ENCODE peak calls at places on chromosome 22, in ten cellular contexts. Y is H1; I is CD8-positive, alpha-beta T cell; K is cardiac muscle cell; Z is left lung; S is ovary; L is dorsolateral prefrontal cortex; J is CD4-positive, alpha-beta T cell; X is DND-41; P is RWPE1. N is an unnamed sample.
A peak's percentile ranks its signal among the peaks of the same experiment; 100 is the strongest.

GRCh38 chr22:46879083-46879482 is 116.6 kb downstream of the TBC1D22A start:
- DNase-seq in Y (no peak), I (no peak), K (peak; percentile 28), Z (no peak), S (no peak), L (no peak), J (no peak), X (no peak), P (no peak), N (no peak)

GRCh38 chr22:27719535-27720227 is 81.9 kb downstream of the MN1 start:
- DNase-seq in Y (no peak), I (no peak), K (no peak), Z (no peak), S (no peak), L (peak; percentile 56), J (no peak), X (no peak), P (peak; percentile 85), N (no peak)

GRCh38 chr22:40920526-40920925 is 30.7 kb upstream of the RBX1 start:
- DNase-seq in Y (no peak), I (no peak), K (no peak), Z (no peak), S (no peak), L (no peak), J (no peak), X (no peak), P (no peak), N (no peak)

GRCh38 chr22:35522571-35523149 is 18.0 kb upstream of the RASD2 start:
- DNase-seq in Y (no peak), I (no peak), K (no peak), Z (no peak), S (no peak), L (no peak), J (no peak), X (no peak), P (no peak), N (no peak)

GRCh38 chr22:29268511-29269229 is 602 bp downstream of the EWSR1 start:
- DNase-seq in Y (no peak), I (peak; percentile 9), K (peak; percentile 86), Z (peak; percentile 56), S (peak; percentile 73), L (peak; percentile 68), J (peak; percentile 20), X (no peak), P (peak; percentile 32), N (peak; percentile 23)

GRCh38 chr22:26461188-26461810 is 22.3 kb downstream of the HPS4 start:
- DNase-seq in Y (peak; percentile 90), I (peak; percentile 16), K (peak; percentile 45), Z (no peak), S (no peak), L (peak; percentile 65), J (no peak), X (peak; percentile 25), P (peak; percentile 47), N (no peak)

GRCh38 chr22:38218661-38219331 is 17.0 kb downstream of the MAFF start:
- DNase-seq in Y (peak; percentile 84), I (no peak), K (peak; percentile 95), Z (peak; percentile 87), S (peak; percentile 85), L (no peak), J (no peak), X (no peak), P (peak; percentile 71), N (peak; percentile 91)

GRCh38 chr22:26972281-26972680 is 314.9 kb downstream of the MIAT start:
- DNase-seq in Y (no peak), I (no peak), K (no peak), Z (no peak), S (no peak), L (no peak), J (no peak), X (no peak), P (no peak), N (no peak)

GRCh38 chr22:28952857-28953256 is 69.5 kb downstream of the ZNRF3 start:
- DNase-seq in Y (no peak), I (no peak), K (no peak), Z (peak; percentile 51), S (no peak), L (no peak), J (no peak), X (no peak), P (no peak), N (peak; percentile 37)

GRCh38 chr22:36258750-36259619 is 6.1 kb downstream of the APOL1 start:
- DNase-seq in Y (peak; percentile 56), I (no peak), K (peak; percentile 82), Z (no peak), S (peak; percentile 62), L (no peak), J (no peak), X (peak; percentile 46), P (no peak), N (no peak)

DNA sequence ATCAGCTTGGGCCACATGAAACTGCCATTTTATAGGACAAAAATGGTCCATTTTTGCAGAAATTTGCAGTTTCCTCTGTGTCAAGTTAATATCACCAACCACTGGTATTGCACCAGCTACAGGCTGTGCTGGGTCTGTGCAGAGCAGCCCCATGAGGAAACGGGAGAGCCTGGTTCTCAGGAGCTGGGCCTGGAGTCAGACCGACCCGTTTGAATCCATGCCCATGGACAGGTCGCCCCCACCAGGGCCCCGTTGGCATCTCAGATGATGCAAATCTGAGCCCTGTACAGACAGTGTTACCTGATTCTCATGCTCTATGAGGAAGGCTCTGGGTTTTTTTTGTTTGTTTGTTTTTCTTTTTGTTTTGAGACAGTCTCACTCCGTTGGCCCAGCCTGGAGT is 9.8 kb upstream of the SEC14L6 start:
- DNase-seq in Y (no peak), I (no peak), K (no peak), Z (no peak), S (no peak), L (no peak), J (no peak), X (no peak), P (no peak), N (no peak)
- TF ChIP-seq CTCF in Y (peak; percentile 34), I (no peak), K (no peak), Z (no peak), S (no peak), L (no peak), J (no peak), X (peak; percentile 29), P (no peak), N (no peak)

DNA sequence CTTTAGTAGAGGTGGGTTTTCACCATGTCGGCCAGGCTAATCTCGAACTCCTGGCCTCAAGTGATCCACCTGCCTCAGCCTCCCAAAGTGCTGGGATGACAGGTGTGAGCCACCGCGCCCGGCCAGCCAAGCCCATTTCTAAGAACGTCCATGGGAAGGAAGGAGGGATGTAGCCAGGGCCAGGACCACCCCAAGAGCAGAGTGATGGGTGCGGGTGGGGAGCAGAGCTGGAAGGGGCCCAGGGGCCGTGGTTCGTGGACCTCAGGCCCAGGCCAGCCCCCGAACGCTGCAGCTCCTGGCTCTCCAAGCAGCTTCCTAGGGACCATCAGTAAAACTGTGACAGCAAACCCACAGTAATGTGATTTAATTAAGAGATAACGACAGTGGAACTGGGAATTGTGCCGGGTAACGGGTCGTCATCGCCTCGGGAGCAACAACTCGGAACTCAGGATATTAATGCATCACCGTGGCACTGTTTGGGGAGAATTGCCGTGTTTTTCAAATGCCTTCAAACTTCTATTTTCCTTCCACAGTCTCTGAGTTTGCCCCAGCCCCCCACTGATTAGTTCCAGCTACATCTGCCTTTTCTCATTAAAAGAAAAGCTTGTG is 74.3 kb downstream of the BRD1 start:
- DNase-seq in Y (no peak), I (no peak), K (no peak), Z (no peak), S (no peak), L (peak; percentile 17), J (no peak), X (no peak), P (no peak), N (no peak)
- H3K27ac ChIP-seq in Y (no peak overlapping the region), I (no peak overlapping the region), K (no peak overlapping the region), Z (no peak overlapping the region), S (no peak overlapping the region), L (no peak overlapping the region), J (no peak overlapping the region), X (no peak overlapping the region), P (no peak overlapping the region), N (no peak overlapping the region)

GRCh38 chr22:49590851-49591445 is 236.7 kb downstream of the BRD1 start:
- DNase-seq in Y (peak; percentile 33), I (no peak), K (no peak), Z (no peak), S (no peak), L (no peak), J (no peak), X (no peak), P (no peak), N (no peak)
- TF ChIP-seq CTCF in Y (no peak), I (no peak), K (no peak), Z (no peak), S (no peak), L (no peak), J (no peak), X (no peak), P (no peak), N (no peak)

GRCh38 chr22:22042599-22043295 is 60.2 kb upstream of the TOP3B start:
- DNase-seq in Y (no peak), I (no peak), K (no peak), Z (no peak), S (no peak), L (no peak), J (no peak), X (no peak), P (no peak), N (no peak)

GRCh38 chr22:22044153-22044552 is 61.6 kb upstream of the TOP3B start:
- DNase-seq in Y (no peak), I (no peak), K (no peak), Z (no peak), S (no peak), L (no peak), J (no peak), X (no peak), P (no peak), N (no peak)

GRCh38 chr22:22045576-22046335 is 63.2 kb upstream of the TOP3B start:
- DNase-seq in Y (no peak), I (no peak), K (no peak), Z (no peak), S (no peak), L (no peak), J (no peak), X (no peak), P (no peak), N (no peak)

GRCh38 chr22:22042009-22042408 is 59.4 kb upstream of the TOP3B start:
- DNase-seq in Y (no peak), I (no peak), K (no peak), Z (no peak), S (no peak), L (no peak), J (no peak), X (no peak), P (no peak), N (no peak)

DNA sequence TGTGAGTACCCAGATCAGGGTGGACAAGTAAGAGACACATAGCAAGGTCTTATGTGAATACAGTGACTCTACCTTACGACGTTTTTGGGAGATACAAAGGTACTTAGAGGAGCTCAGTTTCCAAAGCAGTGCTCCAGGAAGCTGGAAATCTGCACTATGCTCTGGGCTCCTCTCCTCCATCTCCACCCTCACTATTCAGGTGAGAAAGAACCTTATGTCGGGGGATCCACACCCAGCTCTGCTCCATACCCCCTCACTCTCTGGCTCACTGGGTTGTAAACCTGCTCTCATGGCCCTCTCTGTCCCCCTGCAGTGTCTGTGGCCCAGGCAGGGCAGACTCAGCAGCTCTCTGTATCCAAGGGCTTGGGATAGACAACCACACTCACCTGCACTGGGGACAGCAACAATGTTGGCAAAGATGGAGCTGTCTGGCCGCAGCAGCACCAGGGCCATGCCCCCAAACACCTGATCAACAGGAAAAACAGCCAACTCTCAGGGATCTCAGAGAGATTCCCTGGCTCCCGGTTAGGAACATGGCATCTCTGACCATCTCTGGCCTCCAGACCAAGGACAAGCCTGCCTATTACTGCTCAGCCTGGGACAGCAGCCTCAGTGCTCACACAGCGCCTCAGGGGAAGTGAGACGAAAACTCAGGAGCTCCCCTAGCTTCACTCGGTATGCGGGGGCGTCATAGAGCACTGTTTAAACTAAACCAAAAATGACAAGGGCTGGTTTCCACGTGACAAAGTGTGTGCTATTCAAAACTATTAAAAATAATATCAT is 60.9 kb upstream of the TOP3B start:
- DNase-seq in Y (no peak), I (no peak), K (no peak), Z (no peak), S (no peak), L (no peak), J (no peak), X (no peak), P (no peak), N (no peak)
- H3K27ac ChIP-seq in Y (no peak overlapping the region), I (no peak overlapping the region), K (no peak overlapping the region), Z (no peak overlapping the region), S (no peak overlapping the region), L (no peak overlapping the region), J (no peak overlapping the region), X (no peak overlapping the region), P (no peak overlapping the region), N (no peak overlapping the region)